ENCODE peak calls at places on chromosomes 16 and 17, in four cellular contexts. M is transverse colon, C is choroid plexus epithelial cell, V is thoracic aorta. S is an unnamed sample.

GRCh38 chr16:23557779-23558330 is 328 bp downstream of the UBFD1 start:
- DNase-seq in M (peak; percentile 29), V (no peak), C (peak; percentile 48), S (peak; percentile 32)

GRCh38 chr16:86410529-86410928 is 99.8 kb upstream of the FOXF1 start:
- DNase-seq in C (no peak), V (no peak), M (no peak), S (no peak)

GRCh38 chr17:77428020-77428781 is 287.4 kb downstream of the SEC14L1 start:
- DNase-seq in V (no peak), M (peak; percentile 35), C (no peak), S (no peak)

GRCh38 chr16:74797414-74797813 is 22.8 kb upstream of the FA2H start:
- DNase-seq in C (no peak), V (no peak), M (no peak), S (no peak)

GRCh38 chr17:59292174-59292523 is 39.3 kb upstream of the YPEL2 start:
- DNase-seq in V (no peak), C (no peak), M (no peak), S (no peak)

GRCh38 chr16:81823734-81824133 is 44.6 kb downstream of the PLCG2 start:
- DNase-seq in C (no peak), M (no peak), V (no peak), S (no peak)

GRCh38 chr16:75273054-75273925 is 21.9 kb upstream of the BCAR1 start:
- DNase-seq in M (no peak), V (no peak), C (no peak), S (no peak)

GRCh38 chr16:85275533-85276249 is 163.4 kb upstream of the CIBAR2 start:
- DNase-seq in M (peak; percentile 75), V (no peak), C (peak; percentile 69), S (peak; percentile 50)

GRCh38 chr16:22849517-22849916 is 35.6 kb downstream of the HS3ST2 start:
- DNase-seq in V (no peak), M (no peak), C (no peak), S (no peak)

GRCh38 chr16:1890024-1890700 is 18.2 kb upstream of the MEIOB start:
- DNase-seq in C (no peak), V (no peak), M (no peak), S (no peak)

GRCh38 chr16:81315271-81316175 is 761 bp downstream of the GAN start:
- DNase-seq in V (peak; percentile 9), M (peak; percentile 68), C (peak; percentile 59), S (peak; percentile 66)

GRCh38 chr17:79923974-79924638 is 84.9 kb upstream of the CBX4 start:
- DNase-seq in M (peak; percentile 82), V (no peak), C (peak; percentile 48), S (peak; percentile 47)

GRCh38 chr16:19380316-19380715 is 37.4 kb upstream of the TMC5 start:
- DNase-seq in M (no peak), V (no peak), C (no peak), S (no peak)

GRCh38 chr17:29007456-29008455 is 1.9 kb upstream of the SEZ6 start:
- DNase-seq in V (no peak), M (no peak), C (no peak), S (no peak)

GRCh38 chr16:70590722-70591438 is 55.5 kb upstream of the IL34 start:
- DNase-seq in M (no peak), V (no peak), C (no peak), S (no peak)

GRCh38 chr17:45980855-45981254 is 18.2 kb upstream of the STH start:
- DNase-seq in M (no peak), V (no peak), C (no peak), S (no peak)

GRCh38 chr17:79942011-79942405 is 93.7 kb downstream of the TBC1D16 start:
- DNase-seq in V (no peak), C (no peak), M (no peak), S (no peak)

GRCh38 chr17:40317345-40317873 is 8.4 kb downstream of the RARA start:
- DNase-seq in M (peak; percentile 71), C (peak; percentile 73), V (no peak), S (peak; percentile 82)

GRCh38 chr16:7613518-7613917 is 280.9 kb downstream of the RBFOX1 start:
- DNase-seq in M (no peak), V (no peak), C (no peak), S (no peak)

GRCh38 chr17:36691606-36692005 is 90.2 kb downstream of the MRM1 start:
- DNase-seq in C (no peak), M (no peak), V (no peak), S (no peak)

GRCh38 chr16:14629919-14630619 is at the start of gene PARN:
- DNase-seq in C (peak; percentile 98), M (peak; percentile 98), V (peak; percentile 87), S (peak; percentile 99)

GRCh38 chr17:37200497-37200896 is 175.3 kb upstream of the C17orf78 start:
- DNase-seq in M (no peak), V (no peak), C (no peak), S (no peak)

GRCh38 chr17:33873218-33873617 is 381.9 kb upstream of the CCL2 start:
- DNase-seq in C (no peak), V (no peak), M (no peak), S (no peak)

GRCh38 chr17:7296189-7296861 is 1.9 kb upstream of the YBX2 start:
- DNase-seq in M (peak; percentile 88), C (peak; percentile 78), V (no peak), S (peak; percentile 83)

GRCh38 chr17:68762911-68763310 is 161.7 kb upstream of the FAM20A start:
- DNase-seq in C (no peak), V (no peak), M (no peak), S (no peak)

GRCh38 chr16:86210403-86211193 is 299.7 kb upstream of the FOXF1 start:
- DNase-seq in V (no peak), C (no peak), M (no peak), S (no peak)

GRCh38 chr17:81651692-81652091 is 4.7 kb downstream of the PDE6G start:
- DNase-seq in C (peak; percentile 76), M (no peak), V (no peak), S (peak; percentile 75)

GRCh38 chr17:39782481-39782880 is 44.7 kb downstream of the GRB7 start:
- DNase-seq in M (no peak), V (no peak), C (peak; percentile 58), S (peak; percentile 91)

GRCh38 chr17:83162035-83162745 is 82.8 kb downstream of the METRNL start:
- DNase-seq in M (no peak), V (no peak), C (no peak), S (no peak)

GRCh38 chr16:7509919-7510705 is 177.5 kb downstream of the RBFOX1 start:
- DNase-seq in M (no peak), C (no peak), V (no peak), S (no peak)

GRCh38 chr16:21167360-21167759 is 8.9 kb downstream of the LDAF1 start:
- DNase-seq in C (peak; percentile 90), V (no peak), M (no peak), S (peak; percentile 82)

GRCh38 chr17:31509095-31509804 is 117.8 kb downstream of the RAB11FIP4 start:
- DNase-seq in C (no peak), M (no peak), V (no peak), S (peak; percentile 42)

GRCh38 chr16:65975049-65975708 is 391.3 kb upstream of the CDH5 start:
- DNase-seq in V (no peak), M (no peak), C (peak; percentile 73), S (peak; percentile 40)

GRCh38 chr16:22719945-22720344 is 94.0 kb upstream of the HS3ST2 start:
- DNase-seq in M (no peak), C (no peak), V (no peak), S (no peak)

GRCh38 chr16:11094075-11094593 is 149.8 kb downstream of the CLEC16A start:
- DNase-seq in M (peak; percentile 44), C (peak; percentile 76), V (no peak), S (peak; percentile 97)

DNA sequence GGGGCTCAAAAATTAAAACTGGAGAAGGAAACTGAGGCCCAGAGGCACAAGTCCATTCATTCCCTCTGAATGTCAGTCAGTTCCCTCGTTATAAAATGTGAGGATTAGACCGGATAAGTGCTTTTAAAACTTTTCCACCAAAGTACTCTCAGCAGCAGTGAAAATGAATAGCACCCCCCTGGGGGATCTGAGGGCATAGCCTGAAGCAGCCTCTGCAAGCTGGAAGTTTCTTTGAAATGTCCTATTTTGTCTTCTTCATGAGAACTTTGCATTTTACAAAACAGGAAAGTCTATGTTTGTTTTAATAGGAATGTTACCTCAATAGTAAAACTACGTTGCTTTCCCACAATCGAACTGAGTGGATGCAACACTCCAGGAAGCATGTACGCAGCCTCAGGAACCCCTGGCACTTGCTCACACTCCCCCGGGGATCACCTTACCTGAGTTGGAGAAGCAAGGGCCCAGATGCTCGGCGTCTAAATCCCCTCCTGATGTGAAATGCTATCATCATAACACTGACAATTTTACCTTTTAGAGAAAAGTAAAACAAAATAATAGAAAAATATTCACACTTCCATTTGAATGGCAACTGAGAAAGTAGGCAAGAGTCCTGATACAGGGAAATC is 272.9 kb downstream of the CEP112 start:
- DNase-seq in V (no peak), C (peak; percentile 48), M (no peak), S (no peak)
- TF ChIP-seq CTCF in V (peak; percentile 20), C (peak; percentile 68), M (no peak), S (peak; percentile 13)

GRCh38 chr17:8382052-8382879 is 727 bp downstream of the RPL26 start:
- DNase-seq in V (no peak), M (no peak), C (peak; percentile 25), S (peak; percentile 23)
- TF ChIP-seq CTCF in V (no peak), M (no peak), C (no peak), S (no peak)

GRCh38 chr16:63289834-63290460 is 1253.7 kb upstream of the CDH8 start:
- DNase-seq in C (peak; percentile 9), M (peak; percentile 15), V (no peak), S (peak; percentile 1)
- TF ChIP-seq CTCF in C (peak; percentile 48), M (peak; percentile 86), V (no peak), S (peak; percentile 27)

GRCh38 chr17:2123467-2124251 is 68.8 kb downstream of the HIC1 start:
- DNase-seq in M (peak; percentile 44), C (peak; percentile 47), V (no peak), S (peak; percentile 65)

GRCh38 chr17:2125013-2125535 is 70.2 kb downstream of the HIC1 start:
- DNase-seq in V (no peak), M (no peak), C (peak; percentile 83), S (peak; percentile 56)

GRCh38 chr17:2120550-2121335 is 65.8 kb downstream of the HIC1 start:
- DNase-seq in M (no peak), V (no peak), C (peak; percentile 39), S (peak; percentile 90)

GRCh38 chr17:2124391-2124790 is 69.5 kb downstream of the HIC1 start:
- DNase-seq in M (no peak), V (no peak), C (peak; percentile 50), S (peak; percentile 67)

GRCh38 chr17:2122641-2123302 is 67.9 kb downstream of the HIC1 start:
- DNase-seq in M (peak; percentile 58), V (no peak), C (peak; percentile 94), S (peak; percentile 96)
- TF ChIP-seq CTCF in M (no peak), V (no peak), C (peak; percentile 48), S (peak; percentile 32)

DNA sequence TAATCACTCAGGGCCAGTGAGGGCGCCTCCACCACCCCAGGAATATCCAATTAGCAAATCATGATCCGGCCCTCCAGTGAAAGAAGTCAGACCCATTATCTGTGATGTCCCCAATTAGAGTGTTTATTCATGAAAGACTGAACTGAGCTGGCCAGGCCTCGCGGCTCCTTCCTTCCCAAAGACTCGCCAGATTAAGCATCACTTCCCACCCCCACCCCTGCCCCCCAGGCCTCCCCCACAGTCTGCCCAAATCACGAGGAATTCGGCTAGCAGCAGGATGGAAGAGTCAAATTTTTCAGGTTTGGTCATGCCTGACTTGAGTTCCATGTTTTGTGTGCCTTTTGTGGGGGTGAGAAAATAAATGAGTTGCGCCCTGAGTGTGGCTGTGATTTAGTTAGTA is 298.4 kb upstream of the SALL1 start:
- DNase-seq in V (no peak), M (no peak), C (no peak), S (no peak)
- TF ChIP-seq CTCF in V (no peak), M (no peak), C (no peak), S (no peak)

GRCh38 chr16:30533146-30533522 is 1.5 kb downstream of the ZNF747 start:
- DNase-seq in C (no peak), V (no peak), M (no peak), S (no peak)
- TF ChIP-seq CTCF in C (no peak), V (no peak), M (no peak), S (no peak)

S was measured in fibroblast of villous mesenchyme.